ENCODE peak calls at places on chromosome 19, in ten cellular contexts. V, W, G, P, Q, S, K, M, E and N are unnamed samples. For H3K27me3 and H3K4me1, the result is how much of the 10 kb centered on the place peaks cover.

GRCh38 chr19:1027020-1027952 is 878 bp downstream of the CNN2 start:
- DNase-seq in E (peak), G (peak), K (no peak), M (no peak), Q (no peak), W (no peak), S (no peak), V (no peak), P (no peak), N (peak)

GRCh38 chr19:3284759-3285646 is 60.5 kb downstream of the CELF5 start:
- DNase-seq in E (peak), K (peak), M (no peak), V (no peak), Q (peak), S (peak), P (peak), W (peak), G (peak), N (peak)

GRCh38 chr19:15672580-15673175 is at the start of gene CYP4F12:
- DNase-seq in M (no peak), V (peak), K (peak), E (no peak), Q (peak), G (peak), P (no peak), S (peak), W (no peak), N (peak)

GRCh38 chr19:29809795-29810503 is 1.8 kb upstream of the CCNE1 start:
- DNase-seq in K (no peak), M (no peak), V (no peak), Q (no peak), P (no peak), W (no peak), G (peak), S (no peak), E (no peak), N (no peak)

GRCh38 chr19:29871143-29871542 is 59.4 kb downstream of the CCNE1 start:
- DNase-seq in Q (no peak), M (no peak), P (no peak), W (no peak), K (no peak), E (no peak), G (no peak), V (no peak), S (no peak), N (no peak)

GRCh38 chr19:29749450-29749849 is 34.4 kb upstream of the C19orf12 start:
- DNase-seq in K (no peak), G (no peak), P (no peak), E (no peak), M (no peak), W (no peak), S (no peak), V (no peak), Q (no peak), N (no peak)

GRCh38 chr19:23203841-23204344 is 46.3 kb downstream of the ZNF724 start:
- DNase-seq in M (no peak), S (no peak), P (no peak), W (no peak), E (no peak), Q (no peak), K (no peak), V (no peak), G (peak), N (no peak)

GRCh38 chr19:58009666-58010301 is 7.2 kb upstream of the ZNF606 start:
- DNase-seq in K (peak), P (peak), W (peak), G (peak), V (peak), E (peak), Q (no peak), M (peak), S (peak), N (peak)

GRCh38 chr19:8423821-8424223 is 10.7 kb downstream of the MARCHF2 start:
- DNase-seq in Q (peak), G (peak), M (peak), P (peak), S (peak), W (peak), E (no peak), K (peak), V (peak), N (no peak)

GRCh38 chr19:33675501-33676124 is 53.9 kb downstream of the CHST8 start:
- DNase-seq in V (no peak), Q (no peak), E (peak), W (no peak), P (no peak), G (no peak), S (peak), K (no peak), M (no peak), N (no peak)

GRCh38 chr19:28878862-28879566 is 333.9 kb downstream of the UQCRFS1 start:
- DNase-seq in P (peak), E (peak), G (peak), K (peak), S (peak), M (peak), W (peak), Q (peak), V (peak), N (peak)

GRCh38 chr19:572140-572890 is at the start of gene BSG:
- DNase-seq in K (peak), P (peak), M (peak), Q (peak), S (peak), V (peak), E (peak), G (peak), W (peak), N (peak)

GRCh38 chr19:2271516-2272103 is 10.4 kb downstream of the PEAK3 start:
- DNase-seq in M (no peak), V (no peak), W (peak), S (no peak), P (peak), G (peak), K (peak), Q (no peak), E (peak), N (peak)

GRCh38 chr19:42281175-42282035 is 12.4 kb downstream of the CIC start:
- DNase-seq in M (no peak), E (peak), Q (peak), G (peak), V (no peak), S (no peak), K (no peak), P (peak), W (peak), N (peak)

GRCh38 chr19:52140077-52140710 is 456 bp upstream of the ZNF616 start:
- DNase-seq in S (no peak), W (no peak), E (no peak), M (no peak), P (no peak), K (no peak), Q (peak), V (peak), G (no peak), N (no peak)

GRCh38 chr19:35869327-35870123 is 1.2 kb downstream of the APLP1 start:
- DNase-seq in M (no peak), S (peak), V (no peak), E (peak), G (peak), P (peak), K (peak), W (peak), Q (peak), N (peak)

GRCh38 chr19:34075661-34076091 is 96.6 kb upstream of the LSM14A start:
- DNase-seq in W (no peak), Q (no peak), P (peak), K (peak), G (no peak), M (no peak), V (no peak), E (no peak), S (no peak), N (no peak)

GRCh38 chr19:10763828-10764339 is 46.0 kb downstream of the DNM2 start:
- DNase-seq in S (no peak), M (no peak), G (no peak), V (no peak), E (no peak), K (no peak), Q (no peak), W (no peak), P (no peak), N (no peak)

GRCh38 chr19:3148503-3148902 is 12.7 kb downstream of the GNA15 start:
- DNase-seq in P (no peak), Q (no peak), S (no peak), K (no peak), M (no peak), E (no peak), G (no peak), W (no peak), V (no peak), N (no peak)

GRCh38 chr19:10832659-10833296 is 3.2 kb downstream of the TMED1 start:
- DNase-seq in S (no peak), Q (no peak), M (no peak), P (no peak), G (no peak), K (no peak), V (no peak), E (no peak), W (no peak), N (no peak)

GRCh38 chr19:53808710-53809125 is 15.4 kb downstream of the NLRP12 start:
- DNase-seq in V (no peak), P (peak), S (no peak), K (peak), W (peak), Q (peak), M (no peak), E (peak), G (no peak), N (no peak)

GRCh38 chr19:34363094-34363493 is 1.9 kb upstream of the GPI start:
- DNase-seq in W (no peak), V (no peak), Q (peak), G (no peak), S (no peak), M (no peak), P (no peak), E (peak), K (no peak), N (no peak)

GRCh38 chr19:48873476-48874308 is 1.5 kb downstream of the PPP1R15A start:
- DNase-seq in M (no peak), S (no peak), K (no peak), E (peak), Q (no peak), G (no peak), V (peak), P (no peak), W (no peak), N (peak)

GRCh38 chr19:49442793-49443365 is 1.6 kb upstream of the SLC17A7 start:
- DNase-seq in Q (peak), S (peak), M (peak), E (peak), V (peak), G (peak), W (peak), P (peak), K (peak), N (no peak)

GRCh38 chr19:49911381-49912145 is 14.9 kb upstream of the IL4I1 start:
- DNase-seq in Q (no peak), G (no peak), S (no peak), P (no peak), V (no peak), K (no peak), M (no peak), W (peak), E (no peak), N (no peak)

GRCh38 chr19:30212574-30212973 is 159.6 kb upstream of the ZNF536 start:
- DNase-seq in P (no peak), V (no peak), E (no peak), K (no peak), Q (no peak), M (no peak), G (no peak), S (no peak), W (no peak), N (no peak)

DNA sequence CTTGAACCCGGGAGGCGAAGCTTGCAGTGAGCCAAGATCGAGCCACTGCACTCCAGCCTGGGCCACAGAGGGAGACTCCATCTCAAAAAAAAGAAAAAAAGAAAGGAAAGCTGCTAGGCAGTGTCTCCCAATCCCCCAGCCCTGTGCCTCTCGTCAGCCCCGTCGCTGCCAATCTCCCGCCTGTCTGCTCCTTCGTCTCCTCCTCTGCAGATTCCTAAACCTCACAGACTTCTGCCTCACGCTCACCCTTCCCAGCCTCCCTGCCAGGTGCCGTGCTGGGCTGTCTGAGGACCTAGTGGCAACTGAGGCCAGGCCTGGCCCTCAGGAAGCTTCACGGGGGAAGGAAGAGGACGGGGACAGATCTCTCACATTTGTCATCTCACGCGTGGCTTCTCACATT is 21.5 kb downstream of the DPF1 start:
- DNase-seq in M (no peak), P (no peak), V (no peak), Q (no peak), S (no peak), E (no peak), G (no peak), K (no peak), W (no peak), N (no peak)
- H3K27me3 ChIP-seq in M (under half), P (under half), V (under half), Q (under half), S (under half), E (under half), G (under half), K (under half), W (under half), N (under half)

DNA sequence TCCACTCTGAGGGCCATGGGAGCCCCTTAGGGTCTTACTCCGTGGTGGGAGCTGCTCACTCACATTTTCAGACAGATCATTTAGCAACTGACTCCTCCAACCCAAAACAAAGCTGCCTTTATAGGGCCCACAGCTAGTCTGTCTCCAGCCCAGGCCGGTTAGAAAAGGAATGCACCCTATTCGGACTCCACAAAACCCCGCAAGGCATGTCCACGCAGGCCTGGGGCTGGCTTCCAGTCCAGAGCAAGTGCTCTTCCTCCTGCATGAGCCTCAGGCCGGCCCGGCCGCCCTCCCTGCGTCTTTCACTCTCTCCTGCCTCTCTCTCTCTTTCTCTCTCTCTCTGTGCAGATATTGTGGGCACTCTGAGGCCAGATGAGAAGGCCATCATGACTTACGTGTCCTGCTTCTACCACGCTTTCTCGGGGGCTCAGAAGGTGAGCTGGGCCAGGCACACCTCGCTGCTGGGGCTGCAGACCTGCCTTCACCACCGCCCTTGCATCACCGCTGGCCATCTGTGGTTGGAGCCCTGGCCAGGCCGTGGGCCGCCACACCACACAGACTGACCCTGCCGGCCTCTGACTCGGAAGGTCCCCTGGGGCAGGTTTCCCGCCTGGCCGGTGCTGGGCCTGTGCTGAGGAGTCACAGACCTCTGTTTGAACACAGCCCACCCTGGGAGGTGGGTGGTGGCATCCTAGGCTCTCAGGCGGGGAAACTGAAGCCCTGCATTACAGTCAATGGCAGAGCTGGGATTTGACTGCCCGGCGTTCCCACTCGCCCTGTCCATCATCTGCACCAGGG is 33.1 kb downstream of the CAPN12 start:
- DNase-seq in S (no peak), M (no peak), Q (no peak), V (no peak), K (no peak), E (no peak), P (no peak), G (peak), W (no peak), N (no peak)
- H3K4me1 ChIP-seq in S (half or more), M (half or more), Q (under half), V (under half), K (under half), E (under half), P (half or more), G (half or more), W (under half), N (under half)

DNA sequence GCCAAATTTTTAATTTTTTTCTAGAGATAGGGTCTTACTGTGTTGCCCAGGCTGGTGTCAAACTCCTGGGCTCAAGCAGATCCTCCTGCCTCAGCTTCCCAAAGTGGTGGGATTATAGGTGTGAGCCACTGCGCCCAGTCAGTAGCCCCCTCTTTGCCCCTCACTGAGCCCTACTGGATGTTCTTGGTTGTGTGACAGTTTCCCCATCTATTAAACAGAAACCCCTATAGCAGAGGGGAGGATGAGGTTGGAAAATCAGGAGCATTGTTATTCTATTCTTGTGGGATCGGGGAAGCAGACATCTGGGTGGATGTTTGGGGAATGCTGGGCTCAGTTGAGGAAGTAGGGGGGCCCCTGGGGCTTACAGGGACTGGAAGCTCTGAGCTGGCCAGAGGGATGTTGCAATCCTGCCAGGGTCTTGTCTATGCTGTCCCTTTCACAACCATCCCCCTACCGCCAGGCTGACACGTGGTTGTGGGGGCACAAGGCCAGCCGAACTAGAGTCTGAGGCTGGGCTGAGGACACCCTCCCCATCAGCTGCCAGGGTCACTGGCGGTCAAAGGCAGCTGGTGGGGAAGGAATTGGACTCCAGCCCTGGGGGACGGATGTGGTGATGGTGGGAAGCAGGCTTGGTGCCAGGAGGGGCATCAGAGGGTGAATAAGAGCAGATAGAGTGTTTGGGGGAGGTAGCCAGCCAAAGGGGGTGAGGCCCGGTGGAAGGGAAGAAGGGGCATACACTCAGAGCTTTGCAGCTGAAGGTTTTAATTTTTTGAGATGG is 10.9 kb downstream of the APOC1 start:
- DNase-seq in V (peak), Q (peak), G (peak), M (no peak), K (no peak), P (no peak), W (peak), E (no peak), S (peak), N (no peak)
- H3K27ac ChIP-seq in V (no peak), Q (peak), G (no peak), M (no peak), K (no peak), P (no peak), W (peak), E (no peak), S (peak), N (no peak)

DNA sequence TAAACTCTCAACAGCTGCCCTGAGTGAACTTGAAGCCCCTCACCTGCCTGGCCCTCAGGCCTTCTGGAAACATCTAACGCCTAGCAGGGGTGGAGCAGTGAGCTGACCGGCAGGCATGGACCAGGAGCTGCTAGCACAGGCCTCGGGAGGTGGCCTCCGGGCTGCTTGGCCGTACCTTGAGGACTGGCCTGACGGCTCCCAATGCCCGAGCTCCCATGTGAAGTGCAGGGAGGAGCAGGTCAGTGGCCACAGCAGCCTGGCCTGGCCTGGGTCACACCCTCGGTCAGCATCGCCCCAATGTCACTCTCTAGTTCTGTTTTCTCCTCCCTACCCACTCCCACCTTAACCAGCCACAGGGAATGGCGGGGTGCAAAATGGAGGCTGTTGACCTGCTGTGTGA is 19.0 kb downstream of the TSHZ3 start:
- DNase-seq in W (no peak), E (no peak), S (peak), M (no peak), P (no peak), Q (no peak), G (no peak), V (no peak), K (no peak), N (no peak)
- H3K27me3 ChIP-seq in W (under half), E (under half), S (under half), M (under half), P (under half), Q (under half), G (under half), V (under half), K (under half), N (under half)

GRCh38 chr19:13004273-13004672 is 9.0 kb downstream of the NFIX start:
- DNase-seq in M (no peak), E (no peak), V (no peak), G (no peak), W (no peak), P (no peak), K (no peak), Q (no peak), S (peak), N (no peak)
- H3K4me1 ChIP-seq in M (half or more), E (under half), V (under half), G (half or more), W (under half), P (under half), K (under half), Q (under half), S (half or more), N (under half)

GRCh38 chr19:18478545-18479311 is 40.8 kb upstream of the ISYNA1 start:
- DNase-seq in G (peak), M (peak), W (peak), V (peak), Q (peak), E (no peak), K (peak), P (peak), S (peak), N (no peak)
- H3K27ac ChIP-seq in G (peak), M (peak), W (peak), V (peak), Q (peak), E (no peak), K (peak), P (peak), S (peak), N (peak)

DNA sequence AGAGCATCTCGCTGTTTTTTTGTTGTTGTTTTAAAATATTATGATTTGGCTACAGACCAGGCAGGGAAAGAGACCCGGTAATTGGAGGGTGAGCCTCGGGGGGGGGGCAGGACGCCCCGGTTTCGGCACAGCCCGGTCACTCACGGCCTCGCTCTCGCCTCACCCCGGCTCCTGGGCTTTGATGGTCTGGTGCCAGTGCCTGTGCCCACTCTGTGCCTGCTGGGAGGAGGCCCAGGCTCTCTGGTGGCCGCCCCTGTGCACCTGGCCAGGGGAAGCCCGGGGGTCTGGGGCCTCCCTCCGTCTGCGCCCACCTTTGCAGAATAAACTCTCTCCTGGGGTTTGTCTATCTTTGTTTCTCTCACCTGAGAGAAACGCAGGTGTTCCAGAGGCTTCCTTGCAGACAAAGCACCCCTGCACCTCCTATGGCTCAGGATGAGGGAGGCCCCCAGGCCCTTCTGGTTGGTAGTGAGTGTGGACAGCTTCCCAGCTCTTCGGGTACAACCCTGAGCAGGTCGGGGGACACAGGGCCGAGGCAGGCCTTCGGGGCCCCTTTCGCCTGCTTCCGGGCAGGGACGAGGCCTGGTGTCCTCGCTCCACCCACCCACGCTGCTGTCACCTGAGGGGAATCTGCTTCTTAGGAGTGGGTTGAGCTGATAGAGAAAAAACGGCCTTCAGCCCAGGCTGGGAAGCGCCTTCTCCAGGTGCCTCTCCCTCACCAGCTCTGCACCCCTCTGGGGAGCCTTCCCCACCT is 183.3 kb downstream of the KDM4B start:
- DNase-seq in Q (no peak), K (no peak), G (no peak), P (no peak), W (no peak), E (no peak), V (no peak), M (no peak), S (no peak), N (no peak)
- H3K27me3 ChIP-seq in Q (under half), K (under half), G (under half), P (under half), W (under half), E (under half), V (under half), M (under half), S (under half), N (under half)

GRCh38 chr19:13849991-13850909 is 26.7 kb upstream of the NANOS3 start:
- DNase-seq in P (no peak), V (peak), K (peak), S (peak), G (peak), Q (peak), E (peak), M (no peak), W (peak), N (peak)
- H3K4me1 ChIP-seq in P (half or more), V (under half), K (half or more), S (half or more), G (under half), Q (half or more), E (under half), M (under half), W (under half), N (under half)